ENCODE peak calls at places on chromosome 3, in nine cellular contexts. Z is cardiac fibroblast, P is brain microvascular endothelial cell, D is A673, S is tibial nerve, I is nephron progenitor cell, H is colonic mucosa, Q is OCI-LY7, B is stomach. X is an unnamed sample.

GRCh38 chr3:149209431-149209830 is 12.2 kb downstream of the CP start:
- DNase-seq in H (no peak), Z (no peak), D (no peak), I (no peak), B (no peak), Q (no peak), S (no peak), P (no peak), X (no peak)

GRCh38 chr3:72058493-72059081 is 273.6 kb upstream of the PROK2 start:
- DNase-seq in Z (no peak), P (no peak), D (no peak), H (no peak), S (no peak), I (no peak), B (no peak), Q (no peak), X (no peak)

GRCh38 chr3:68504185-68504584 is 428.2 kb downstream of the TAFA4 start:
- DNase-seq in Q (no peak), I (peak), B (no peak), S (no peak), Z (no peak), D (no peak), P (no peak), H (no peak), X (no peak)

GRCh38 chr3:15839568-15839967 is 41.8 kb upstream of the ANKRD28 start:
- DNase-seq in Q (no peak), P (no peak), D (no peak), B (no peak), S (no peak), Z (no peak), H (no peak), I (no peak), X (no peak)

GRCh38 chr3:21839592-21839991 is 88.6 kb upstream of the ZNF385D start:
- DNase-seq in Z (peak), I (peak), S (peak), P (peak), Q (peak), B (no peak), H (no peak), D (no peak), X (peak)

GRCh38 chr3:79367066-79367465 is 400.7 kb downstream of the ROBO1 start:
- DNase-seq in P (peak), B (no peak), H (no peak), S (no peak), D (no peak), Q (no peak), I (no peak), Z (peak), X (no peak)

GRCh38 chr3:46508850-46509591 is 11.2 kb downstream of the RTP3 start:
- DNase-seq in B (no peak), P (no peak), H (no peak), I (no peak), Z (no peak), S (no peak), Q (no peak), D (no peak), X (no peak)

GRCh38 chr3:148789156-148789555 is 38.5 kb upstream of the CPB1 start:
- DNase-seq in H (no peak), I (peak), S (peak), P (peak), Z (no peak), B (no peak), Q (no peak), D (peak), X (no peak)

GRCh38 chr3:110126065-110126464 is 788.7 kb upstream of the DPPA4 start:
- DNase-seq in S (no peak), P (peak), B (no peak), H (no peak), D (no peak), Q (no peak), I (no peak), Z (peak), X (no peak)

GRCh38 chr3:157135671-157136396 is 24.1 kb downstream of the CCNL1 start:
- DNase-seq in D (peak), Q (no peak), B (no peak), I (no peak), H (no peak), S (peak), Z (peak), P (peak), X (peak)

GRCh38 chr3:132713977-132714727 is 8.1 kb downstream of the NPHP3 start:
- DNase-seq in B (no peak), I (no peak), D (no peak), P (no peak), S (no peak), Z (no peak), Q (no peak), H (peak), X (no peak)

GRCh38 chr3:33218446-33219174 is at the start of gene SUSD5:
- DNase-seq in B (no peak), I (peak), D (peak), P (peak), S (no peak), H (no peak), Q (no peak), Z (peak), X (peak)

GRCh38 chr3:142716102-142716501 is 7.7 kb upstream of the TRPC1 start:
- DNase-seq in D (no peak), I (no peak), Q (no peak), Z (no peak), P (no peak), S (no peak), B (no peak), H (no peak), X (no peak)

GRCh38 chr3:172154768-172155649 is 115.6 kb downstream of the FNDC3B start:
- DNase-seq in D (no peak), I (no peak), B (no peak), S (no peak), Q (no peak), H (no peak), Z (no peak), P (no peak), X (no peak)

GRCh38 chr3:127763816-127764215 is 58.5 kb downstream of the MGLL start:
- DNase-seq in S (no peak), H (no peak), B (no peak), P (no peak), D (no peak), Z (no peak), Q (no peak), I (no peak), X (no peak)

GRCh38 chr3:176914764-176915163 is 282.5 kb downstream of the TBL1XR1 start:
- DNase-seq in H (no peak), B (no peak), D (no peak), I (no peak), S (no peak), Q (no peak), P (no peak), Z (peak), X (no peak)

GRCh38 chr3:66423791-66424190 is 77.0 kb downstream of the LRIG1 start:
- DNase-seq in D (no peak), I (no peak), H (no peak), S (no peak), Z (peak), P (peak), Q (no peak), B (no peak), X (no peak)

GRCh38 chr3:98020412-98020811 is 14.7 kb downstream of the GABRR3 start:
- DNase-seq in S (no peak), Q (no peak), Z (no peak), P (no peak), D (no peak), H (no peak), I (no peak), B (no peak), X (no peak)

DNA sequence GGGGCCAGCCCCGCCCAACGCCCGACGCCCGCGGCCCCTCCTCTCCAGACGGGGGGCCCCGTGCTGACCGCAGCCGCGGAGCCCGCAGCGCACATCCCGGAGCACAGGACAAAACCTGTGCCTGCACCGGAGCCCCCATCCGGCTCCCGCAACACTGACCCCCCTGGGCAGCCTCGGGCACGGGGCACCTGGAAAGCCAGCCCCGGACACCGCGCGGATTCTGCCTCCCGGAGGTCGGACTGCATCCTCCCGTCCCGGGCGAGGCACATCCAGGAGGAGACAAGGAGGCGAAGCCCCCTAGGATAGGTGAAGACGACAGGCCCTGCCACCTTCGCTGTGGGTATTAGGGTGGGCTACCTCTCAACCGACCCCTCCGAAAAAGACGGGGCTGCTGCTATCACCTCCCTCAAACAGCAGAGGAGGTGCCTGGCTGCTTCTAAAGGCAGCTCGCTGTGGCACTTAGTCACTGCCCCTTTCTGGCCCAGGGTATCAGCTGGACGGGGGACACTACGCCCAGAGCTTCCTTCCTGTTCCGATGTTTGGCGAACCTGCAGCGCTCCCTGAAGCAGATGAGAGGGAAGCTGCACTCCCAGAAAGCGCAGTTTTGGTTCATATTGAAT is 10.6 kb downstream of the XXYLT1 start:
- DNase-seq in S (no peak), B (no peak), H (peak), Z (peak), D (peak), Q (no peak), P (no peak), I (no peak), X (no peak)
- TF ChIP-seq CTCF in S (no peak), B (no peak), H (no peak), Z (peak), D (peak), Q (no peak), P (no peak), I (no peak), X (no peak)

DNA sequence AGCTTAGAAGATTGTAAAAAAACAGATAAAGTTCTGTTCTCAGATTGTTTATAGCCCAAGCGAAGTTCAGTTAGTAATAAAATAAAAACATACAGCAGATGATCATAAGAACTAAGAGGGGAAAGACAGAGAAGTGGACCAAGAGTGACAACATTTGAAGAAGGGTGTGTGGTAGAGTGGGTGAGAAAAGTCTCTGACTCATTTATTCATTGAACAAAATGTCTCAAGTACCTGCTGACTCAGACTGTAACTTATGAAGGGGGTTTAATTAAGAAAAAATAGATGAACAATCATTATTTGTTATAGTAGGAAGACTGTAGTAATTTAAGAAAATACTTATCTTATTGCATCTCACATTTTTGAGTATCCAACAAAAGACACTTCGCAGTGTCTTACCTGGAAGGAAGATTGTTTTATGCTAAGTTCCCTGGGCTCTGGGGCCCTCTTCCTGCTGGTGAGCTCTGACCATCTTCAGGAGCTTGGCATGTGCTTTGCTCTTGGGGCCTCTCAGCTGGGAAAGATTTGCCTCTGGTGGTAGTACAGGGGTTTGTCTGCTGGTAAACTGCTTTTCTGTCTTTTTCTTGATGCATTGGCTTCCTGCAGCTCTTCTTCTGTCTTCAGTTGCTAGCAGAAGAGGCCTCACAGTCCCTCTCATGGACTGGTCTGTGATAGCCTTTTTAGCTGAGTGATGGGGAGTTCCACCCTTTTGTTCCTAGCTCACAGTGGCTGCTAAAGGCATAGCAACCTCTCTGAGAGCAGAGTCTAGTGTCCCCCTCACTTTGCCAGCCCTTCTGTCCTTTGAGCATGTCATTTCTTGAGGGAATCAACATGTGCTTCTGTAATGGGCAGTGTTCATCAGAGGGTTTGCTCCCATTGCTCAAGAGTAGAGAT is 44.1 kb downstream of the GAP43 start:
- DNase-seq in P (no peak), S (no peak), Q (no peak), I (no peak), D (no peak), B (no peak), Z (no peak), H (no peak), X (no peak)
- TF ChIP-seq CTCF in P (peak), S (no peak), Q (no peak), I (no peak), D (no peak), B (no peak), Z (no peak), H (no peak), X (no peak)

DNA sequence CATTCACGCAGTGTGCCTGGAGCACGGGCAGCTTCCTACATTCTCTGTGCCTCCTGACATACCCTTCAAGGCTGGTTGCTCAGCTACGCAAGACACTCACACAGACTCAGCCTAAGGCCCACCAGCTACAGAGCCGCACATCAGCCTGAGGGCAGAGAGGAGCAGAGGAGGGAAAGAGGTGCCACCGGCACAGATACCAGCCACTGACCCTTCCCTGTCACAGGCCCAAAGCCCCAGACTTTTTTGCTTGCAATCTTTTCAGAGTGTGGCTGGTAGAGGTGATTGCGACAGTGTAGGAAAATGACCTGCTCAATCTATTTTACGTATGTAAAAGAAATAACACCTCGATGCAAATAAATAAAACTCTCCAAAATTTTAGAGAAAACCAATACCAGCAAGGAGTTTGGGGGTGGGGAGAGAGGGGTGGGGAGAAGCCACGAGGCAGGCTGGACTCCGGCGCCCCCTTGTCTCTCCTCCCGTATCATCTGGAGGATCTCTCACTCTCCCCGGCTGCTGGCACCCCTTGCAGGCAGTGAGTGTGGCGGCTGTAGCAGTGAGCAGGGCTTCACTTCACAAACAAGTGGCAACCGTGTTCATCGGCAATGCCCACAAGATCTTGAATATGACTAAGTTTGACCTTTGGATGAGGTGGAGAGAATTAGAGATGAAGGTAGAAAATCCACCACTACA is 12.7 kb downstream of the CSPG5 start:
- DNase-seq in P (no peak), Z (no peak), I (no peak), B (no peak), H (no peak), D (no peak), Q (no peak), S (no peak), X (no peak)
- TF ChIP-seq CTCF in P (no peak), Z (no peak), I (no peak), B (no peak), H (no peak), D (no peak), Q (no peak), S (no peak), X (no peak)

GRCh38 chr3:51974963-51975856 is at the start of gene ABHD14A:
- DNase-seq in H (peak), S (no peak), P (no peak), Z (peak), I (peak), D (peak), Q (peak), B (peak), X (peak)

GRCh38 chr3:51971350-51971749 is 2.5 kb downstream of the ABHD14B start:
- DNase-seq in B (no peak), P (no peak), Q (no peak), I (no peak), Z (no peak), D (no peak), H (no peak), S (no peak), X (no peak)

GRCh38 chr3:51977449-51978142 is 2.7 kb downstream of the ABHD14A start:
- DNase-seq in I (no peak), H (no peak), D (no peak), S (no peak), B (no peak), Z (no peak), P (no peak), Q (peak), X (no peak)

GRCh38 chr3:51975857-51976549 is 1.1 kb downstream of the ABHD14A start:
- DNase-seq in H (peak), D (peak), B (peak), Z (peak), S (peak), Q (peak), P (peak), I (peak), X (no peak)

GRCh38 chr3:51974277-51974962 is 444 bp upstream of the ABHD14A start:
- DNase-seq in B (no peak), Q (no peak), D (no peak), I (no peak), P (no peak), Z (no peak), H (peak), S (peak), X (no peak)
- TF ChIP-seq CTCF in B (no peak), Q (peak), D (no peak), I (peak), P (no peak), Z (no peak), H (peak), S (no peak), X (peak)

GRCh38 chr3:123365450-123366143 is 83.3 kb downstream of the ADCY5 start:
- DNase-seq in B (no peak), P (no peak), I (peak), D (peak), S (no peak), Q (no peak), Z (no peak), H (no peak), X (peak)
- TF ChIP-seq CTCF in B (no peak), P (peak), I (peak), D (peak), S (no peak), Q (peak), Z (peak), H (peak), X (peak)

GRCh38 chr3:1632128-1632527 is 466.5 kb upstream of the CNTN4 start:
- DNase-seq in S (no peak), P (no peak), H (peak), Z (no peak), B (no peak), I (no peak), Q (no peak), D (no peak), X (no peak)
- TF ChIP-seq CTCF in S (no peak), P (no peak), H (no peak), Z (no peak), B (no peak), I (no peak), Q (no peak), D (no peak), X (no peak)

GRCh38 chr3:129026728-129027543 is 25.8 kb downstream of the EFCC1 start:
- DNase-seq in D (peak), Z (peak), H (peak), I (peak), S (peak), B (peak), P (peak), Q (peak), X (peak)

GRCh38 chr3:129028866-129029265 is 27.8 kb downstream of the EFCC1 start:
- DNase-seq in B (no peak), P (no peak), H (no peak), S (no peak), I (no peak), Z (no peak), D (no peak), Q (no peak), X (no peak)

GRCh38 chr3:129025108-129025507 is 24.0 kb downstream of the EFCC1 start:
- DNase-seq in I (no peak), H (no peak), S (no peak), Z (no peak), B (no peak), P (no peak), Q (no peak), D (no peak), X (no peak)

GRCh38 chr3:129025691-129026435 is 24.8 kb downstream of the EFCC1 start:
- DNase-seq in S (no peak), Q (no peak), Z (no peak), P (no peak), D (no peak), B (no peak), H (no peak), I (no peak), X (no peak)

GRCh38 chr3:129027544-129027880 is 26.4 kb downstream of the EFCC1 start:
- DNase-seq in D (no peak), P (no peak), I (no peak), H (no peak), B (no peak), S (no peak), Q (no peak), Z (no peak), X (no peak)
- TF ChIP-seq CTCF in D (no peak), P (no peak), I (no peak), H (no peak), B (no peak), S (no peak), Q (no peak), Z (no peak), X (no peak)

DNA sequence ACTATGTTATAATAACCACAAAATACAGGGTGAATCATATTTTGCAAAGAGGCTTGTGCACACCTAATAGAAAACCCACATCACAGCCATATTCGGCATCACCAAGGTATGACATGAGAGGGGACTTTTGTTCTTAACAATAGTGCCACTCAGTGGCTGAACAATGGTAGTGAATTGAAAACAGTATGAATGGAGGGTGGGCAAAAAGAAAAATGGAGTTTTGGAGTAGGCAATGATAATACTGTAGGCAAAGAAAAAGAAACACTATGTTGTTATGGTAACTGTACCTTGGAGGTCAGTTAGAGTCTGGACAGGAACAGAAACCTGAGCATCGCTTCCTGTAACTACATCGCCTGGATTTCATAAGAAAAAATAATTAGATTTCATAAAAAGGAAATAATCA is 348.6 kb downstream of the PLCL2 start:
- DNase-seq in S (no peak), Q (peak), I (peak), P (peak), Z (peak), D (peak), B (no peak), H (no peak), X (peak)
- TF ChIP-seq CTCF in S (peak), Q (peak), I (peak), P (peak), Z (peak), D (peak), B (no peak), H (peak), X (peak)